ENCODE peak calls at places on chromosomes 16 and 17, in four cellular contexts. Y, A, W and V are unnamed samples.
A peak's percentile ranks its signal among the peaks of the same experiment; 100 is the strongest.

GRCh38 chr16:27315333-27316037 is 1.7 kb downstream of the IL4R start:
- DNase-seq in W (peak; percentile 46), A (peak; percentile 73), Y (no peak), V (peak; percentile 36)

GRCh38 chr17:75455896-75456416 is 479 bp upstream of the TMEM94 start:
- DNase-seq in Y (no peak), W (peak; percentile 21), A (no peak), V (no peak)

GRCh38 chr17:6797718-6798351 is 21.8 kb downstream of the FBXO39 start:
- DNase-seq in W (no peak), Y (no peak), A (no peak), V (no peak)

GRCh38 chr17:57458718-57459285 is 202.5 kb downstream of the MSI2 start:
- DNase-seq in Y (no peak), A (no peak), W (no peak), V (no peak)

GRCh38 chr17:80141463-80142165 is 5.3 kb downstream of the EIF4A3 start:
- DNase-seq in Y (no peak), A (no peak), W (no peak), V (no peak)

GRCh38 chr17:46877466-46877865 is 26.1 kb downstream of the WNT9B start:
- DNase-seq in Y (no peak), A (no peak), W (no peak), V (peak; percentile 33)

GRCh38 chr16:27386674-27387073 is 15.3 kb upstream of the IL21R start:
- DNase-seq in Y (no peak), W (no peak), A (no peak), V (no peak)

GRCh38 chr16:89552913-89553312 is 7.6 kb upstream of the RPL13 start:
- DNase-seq in W (no peak), A (no peak), Y (no peak), V (no peak)

GRCh38 chr17:41049110-41049509 is 2.0 kb upstream of the KRTAP2-1 start:
- DNase-seq in A (no peak), Y (no peak), W (no peak), V (no peak)

GRCh38 chr17:75295220-75296158 is 6.3 kb upstream of the SLC25A19 start:
- DNase-seq in W (no peak), Y (no peak), A (no peak), V (no peak)

GRCh38 chr16:930511-930910 is 40.3 kb downstream of the LMF1 start:
- DNase-seq in W (no peak), Y (no peak), A (no peak), V (no peak)

GRCh38 chr17:2056221-2057129 is 1.6 kb downstream of the HIC1 start:
- DNase-seq in W (peak; percentile 35), Y (no peak), A (no peak), V (no peak)

GRCh38 chr17:2233441-2233947 is 70.1 kb downstream of the SMG6 start:
- DNase-seq in A (no peak), Y (no peak), W (no peak), V (peak; percentile 22)

GRCh38 chr17:694239-694638 is 20.4 kb downstream of the VPS53 start:
- DNase-seq in W (no peak), Y (peak; percentile 91), A (no peak), V (no peak)

GRCh38 chr16:84526794-84527485 is 22.5 kb upstream of the MEAK7 start:
- DNase-seq in Y (no peak), W (no peak), A (no peak), V (no peak)

GRCh38 chr17:27518750-27519521 is 62.7 kb downstream of the KSR1 start:
- DNase-seq in Y (no peak), A (no peak), W (no peak), V (no peak)

GRCh38 chr16:3650631-3651265 is 3.7 kb upstream of the DNASE1 start:
- DNase-seq in W (no peak), Y (no peak), A (peak; percentile 30), V (no peak)

GRCh38 chr16:4691666-4692412 is 1.5 kb upstream of the NUDT16L1 start:
- DNase-seq in W (no peak), A (peak; percentile 62), Y (no peak), V (no peak)

GRCh38 chr16:546909-547770 is 13.1 kb upstream of the PRR35 start:
- DNase-seq in W (peak; percentile 73), A (peak; percentile 85), Y (no peak), V (peak; percentile 75)

GRCh38 chr17:49992191-49992932 is 2.7 kb downstream of the DLX3 start:
- DNase-seq in A (no peak), Y (no peak), W (no peak), V (no peak)

GRCh38 chr16:49461517-49461951 is 87.9 kb downstream of the C16orf78 start:
- DNase-seq in W (no peak), Y (no peak), A (no peak), V (no peak)

GRCh38 chr16:79613009-79613408 is 12.5 kb upstream of the MAF start:
- DNase-seq in W (no peak), A (no peak), Y (no peak), V (no peak)

GRCh38 chr16:56985962-56986360 is 3.4 kb upstream of the NLRC5 start:
- DNase-seq in W (no peak), Y (no peak), A (no peak), V (no peak)

GRCh38 chr17:77325826-77326581 is 185.2 kb downstream of the SEC14L1 start:
- DNase-seq in Y (no peak), A (peak; percentile 63), W (no peak), V (no peak)
- H3K4me1 ChIP-seq in Y (peaks cover 90% of the 10 kb centered on the region), A (peaks cover 51% of the 10 kb centered on the region), W (peaks cover 41% of the 10 kb centered on the region), V (peaks cover 49% of the 10 kb centered on the region)

GRCh38 chr16:23629516-23629915 is 11.6 kb downstream of the PALB2 start:
- DNase-seq in Y (no peak), A (no peak), W (no peak), V (no peak)

DNA sequence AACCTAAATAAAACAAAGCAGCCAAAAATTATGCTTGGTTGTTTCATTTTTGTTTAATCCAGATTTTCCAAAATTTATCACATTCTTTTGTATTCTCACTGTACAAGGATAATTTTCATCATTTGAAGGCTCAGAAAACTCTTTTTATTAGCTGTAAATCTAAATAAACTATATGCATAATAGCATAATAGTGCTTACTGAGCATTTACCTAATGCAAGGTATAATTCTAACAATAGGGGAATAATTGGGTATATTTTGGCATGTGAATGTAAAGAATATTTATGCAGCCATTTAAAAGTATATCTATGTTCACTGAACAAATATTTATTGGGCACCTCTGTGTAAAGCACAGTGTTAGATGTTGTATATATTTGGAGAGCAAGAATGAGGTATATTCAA is 17.0 kb downstream of the PALB2 start:
- DNase-seq in Y (no peak), A (no peak), W (no peak), V (no peak)
- TF ChIP-seq CTCF in Y (no peak), A (no peak), W (no peak), V (no peak)

GRCh38 chr17:28857848-28858360 is 3.1 kb downstream of the ERAL1 start:
- DNase-seq in W (no peak), Y (no peak), A (no peak), V (no peak)
- H3K4me3 ChIP-seq in W (no peak overlapping the region), Y (no peak overlapping the region), A (no peak overlapping the region), V (no peak overlapping the region)

GRCh38 chr17:77885678-77886386 is 72.7 kb upstream of the TNRC6C start:
- DNase-seq in Y (no peak), W (no peak), A (no peak), V (no peak)
- H3K4me1 ChIP-seq in Y (peaks cover 3% of the 10 kb centered on the region), W (peaks cover 20% of the 10 kb centered on the region), A (peaks cover 30% of the 10 kb centered on the region), V (peaks cover 60% of the 10 kb centered on the region)

DNA sequence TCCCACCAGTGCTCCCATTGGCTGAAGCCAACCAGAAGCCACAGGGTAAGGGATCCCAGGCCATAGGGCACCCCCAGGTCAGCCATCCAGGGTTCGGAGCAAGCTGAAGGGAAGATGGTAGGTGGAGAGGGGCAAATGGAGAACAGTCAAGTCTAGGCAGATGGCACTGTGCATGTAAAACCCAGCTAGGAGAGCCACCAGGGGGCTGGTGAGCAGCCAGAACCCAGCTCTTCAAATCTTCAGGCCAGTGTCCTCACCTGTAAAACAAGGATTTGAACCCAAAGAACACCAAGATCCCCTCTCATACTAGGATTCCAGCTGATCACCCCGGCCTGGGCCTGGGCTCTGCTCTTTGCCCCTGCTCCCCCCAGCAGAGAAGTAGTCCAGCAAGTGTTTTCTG is 43.5 kb downstream of the GINS3 start:
- DNase-seq in Y (no peak), A (no peak), W (no peak), V (no peak)
- TF ChIP-seq CTCF in Y (no peak), A (no peak), W (no peak), V (peak; percentile 14)

DNA sequence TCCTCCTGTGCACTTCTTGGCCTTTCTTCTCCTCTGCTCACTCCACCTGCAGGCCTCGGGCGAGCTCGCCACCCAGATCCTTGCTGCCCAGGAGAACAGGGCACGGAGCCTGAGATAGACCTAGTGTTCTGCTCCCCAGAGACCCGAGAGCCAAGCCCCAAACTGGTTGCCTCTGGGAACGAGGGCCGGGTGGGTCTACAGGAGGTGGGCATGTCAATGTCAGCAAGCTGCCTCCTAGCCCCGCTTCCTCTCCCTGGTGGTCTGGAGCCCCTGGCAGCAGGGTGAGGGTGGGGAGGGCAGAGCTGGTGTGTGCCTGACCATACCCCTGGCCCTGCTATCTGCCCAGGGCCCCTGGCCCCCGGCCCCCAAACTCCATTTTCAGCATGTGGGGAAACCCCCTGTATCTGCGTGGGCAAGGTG is 841 bp upstream of the NDRG4 start:
- DNase-seq in W (no peak), A (no peak), Y (no peak), V (no peak)
- H3K4me3 ChIP-seq in W (no peak overlapping the region), A (no peak overlapping the region), Y (no peak overlapping the region), V (no peak overlapping the region)

GRCh38 chr17:29764217-29764616 is 141.5 kb upstream of the CORO6 start:
- DNase-seq in W (no peak), Y (no peak), A (no peak), V (no peak)
- H3K4me1 ChIP-seq in W (no peaks in the 10 kb centered on the region), Y (no peaks in the 10 kb centered on the region), A (no peaks in the 10 kb centered on the region), V (peaks cover 13% of the 10 kb centered on the region)

GRCh38 chr16:24995469-24995868 is 19.7 kb downstream of the ARHGAP17 start:
- DNase-seq in W (no peak), A (no peak), Y (no peak), V (no peak)
- TF ChIP-seq CTCF in W (no peak), A (no peak), Y (peak; percentile 70), V (no peak)